ENCODE peak calls at places on chromosomes 6 and 20, in nine cellular contexts. S is left lung; J is A549; K is HepG2; H is sciatic nerve; A is choroid plexus epithelial cell; P is CD14-positive monocyte; F is stimulated activated CD8-positive, alpha-beta memory T cell treated with anti-CD3 and anti-CD28 coated beads, Interleukin-15, amount 100 ng/mL, for 24 hours; Y is nucleus accumbens. I is an unnamed sample.

GRCh38 chr6:6729971-6730370 is 141.5 kb downstream of the LY86 start:
- DNase-seq in P (no peak), S (no peak), K (no peak), H (no peak), J (no peak), A (no peak), F (no peak), Y (no peak), I (no peak)

GRCh38 chr6:159874475-159874874 is 16.3 kb upstream of the MAS1 start:
- DNase-seq in P (no peak), S (no peak), H (no peak), F (no peak), Y (peak), J (no peak), K (no peak), A (peak), I (no peak)

GRCh38 chr20:33232486-33233072 is 3.2 kb upstream of the BPIFA1 start:
- DNase-seq in A (no peak), Y (no peak), P (no peak), F (no peak), J (no peak), H (no peak), S (no peak), K (no peak), I (no peak)

GRCh38 chr6:3286641-3287171 is 28.0 kb downstream of the PSMG4 start:
- DNase-seq in F (no peak), H (peak), Y (no peak), J (no peak), P (no peak), K (no peak), A (no peak), S (no peak), I (no peak)

GRCh38 chr6:111663692-111664564 is 58.2 kb upstream of the TRAF3IP2 start:
- DNase-seq in J (no peak), A (peak), F (no peak), S (no peak), Y (peak), K (no peak), H (no peak), P (no peak), I (no peak)

GRCh38 chr20:23700931-23701330 is 12.1 kb upstream of the CST4 start:
- DNase-seq in A (no peak), J (no peak), K (no peak), F (no peak), H (no peak), S (no peak), Y (no peak), P (no peak), I (no peak)

GRCh38 chr20:14866841-14867514 is 529.6 kb upstream of the FLRT3 start:
- DNase-seq in H (no peak), F (no peak), P (no peak), K (peak), A (no peak), S (no peak), J (no peak), Y (no peak), I (no peak)

GRCh38 chr6:168908887-168909286 is 344.8 kb downstream of the THBS2 start:
- DNase-seq in S (no peak), F (no peak), H (no peak), K (no peak), P (no peak), J (peak), Y (no peak), A (peak), I (peak)

GRCh38 chr20:6104493-6105188 is 18.2 kb downstream of the FERMT1 start:
- DNase-seq in F (no peak), A (peak), P (no peak), H (no peak), J (no peak), Y (no peak), S (no peak), K (no peak), I (no peak)

GRCh38 chr20:37348643-37349516 is 2.9 kb downstream of the SRC start:
- DNase-seq in J (no peak), K (no peak), F (no peak), S (peak), H (no peak), A (no peak), Y (no peak), P (peak), I (no peak)

I was measured in mammary epithelial cell.